ENCODE peak calls at places on chromosomes 16 and 17, in four cellular contexts. One of them, this sample, is unnamed.
A peak's percentile ranks its signal among the peaks of the same experiment; 100 is the strongest.

GRCh38 chr17:80785477-80786178 is 206.0 kb upstream of the CHMP6 start:
- DNase-seq in heart left ventricle: no peak
- DNase-seq in NCI-H69: peak; percentile 44
- DNase-seq in mucosa of gallbladder: no peak
- DNase-seq in this sample: peak; percentile 32

GRCh38 chr17:57993471-57994365 is 5.7 kb upstream of the VEZF1 start:
- DNase-seq in heart left ventricle: no peak
- DNase-seq in NCI-H69: peak; percentile 97
- DNase-seq in mucosa of gallbladder: no peak
- DNase-seq in this sample: no peak

GRCh38 chr17:40015005-40015997 is at the start of gene CSF3:
- DNase-seq in heart left ventricle: no peak
- DNase-seq in NCI-H69: peak; percentile 34
- DNase-seq in mucosa of gallbladder: no peak
- DNase-seq in this sample: no peak

GRCh38 chr17:740240-741055 is 8.1 kb downstream of the TLCD3A start:
- DNase-seq in heart left ventricle: no peak
- DNase-seq in NCI-H69: no peak
- DNase-seq in mucosa of gallbladder: peak; percentile 23
- DNase-seq in this sample: peak; percentile 59

GRCh38 chr17:75812096-75813001 is 27.7 kb downstream of the UNK start:
- DNase-seq in heart left ventricle: peak; percentile 8
- DNase-seq in NCI-H69: no peak
- DNase-seq in mucosa of gallbladder: no peak
- DNase-seq in this sample: no peak

GRCh38 chr16:8730335-8730915 is 56.0 kb downstream of the ABAT start:
- DNase-seq in heart left ventricle: no peak
- DNase-seq in NCI-H69: peak; percentile 40
- DNase-seq in mucosa of gallbladder: no peak
- DNase-seq in this sample: no peak

GRCh38 chr16:72807287-72807686 is 240.6 kb downstream of the ZFHX3 start:
- DNase-seq in heart left ventricle: no peak
- DNase-seq in NCI-H69: peak; percentile 1
- DNase-seq in mucosa of gallbladder: no peak
- DNase-seq in this sample: no peak

GRCh38 chr17:40283662-40284061 is 4.0 kb upstream of the CDC6 start:
- DNase-seq in heart left ventricle: no peak
- DNase-seq in NCI-H69: no peak
- DNase-seq in mucosa of gallbladder: no peak
- DNase-seq in this sample: no peak

GRCh38 chr16:87979352-87979751 is 28.1 kb downstream of the BANP start:
- DNase-seq in heart left ventricle: peak; percentile 49
- DNase-seq in NCI-H69: no peak
- DNase-seq in mucosa of gallbladder: no peak
- DNase-seq in this sample: no peak

GRCh38 chr16:54210437-54211081 is 76.0 kb downstream of the IRX3 start:
- DNase-seq in heart left ventricle: no peak
- DNase-seq in NCI-H69: no peak
- DNase-seq in mucosa of gallbladder: no peak
- DNase-seq in this sample: no peak

GRCh38 chr17:67639555-67639954 is 78.2 kb upstream of the NOL11 start:
- DNase-seq in heart left ventricle: no peak
- DNase-seq in NCI-H69: peak; percentile 55
- DNase-seq in mucosa of gallbladder: peak; percentile 50
- DNase-seq in this sample: no peak

GRCh38 chr16:14672403-14672971 is 21.6 kb downstream of the PLA2G10 start:
- DNase-seq in heart left ventricle: no peak
- DNase-seq in NCI-H69: peak; percentile 34
- DNase-seq in mucosa of gallbladder: peak; percentile 36
- DNase-seq in this sample: no peak

GRCh38 chr16:70454221-70455034 is at the start of gene FCSK:
- DNase-seq in heart left ventricle: peak; percentile 63
- DNase-seq in NCI-H69: peak; percentile 82
- DNase-seq in mucosa of gallbladder: peak; percentile 61
- DNase-seq in this sample: peak; percentile 58

GRCh38 chr17:81492706-81493105 is 19.9 kb downstream of the ACTG1 start:
- DNase-seq in heart left ventricle: no peak
- DNase-seq in NCI-H69: no peak
- DNase-seq in mucosa of gallbladder: no peak
- DNase-seq in this sample: no peak

GRCh38 chr17:6084226-6085161 is 14.3 kb downstream of the WSCD1 start:
- DNase-seq in heart left ventricle: no peak
- DNase-seq in NCI-H69: peak; percentile 57
- DNase-seq in mucosa of gallbladder: no peak
- DNase-seq in this sample: no peak

GRCh38 chr16:50025544-50025931 is 513 bp downstream of the CNEP1R1 start:
- DNase-seq in heart left ventricle: no peak
- DNase-seq in NCI-H69: peak; percentile 52
- DNase-seq in mucosa of gallbladder: no peak
- DNase-seq in this sample: peak; percentile 19

GRCh38 chr16:73289232-73289631 is 241.3 kb upstream of the ZFHX3 start:
- DNase-seq in heart left ventricle: no peak
- DNase-seq in NCI-H69: no peak
- DNase-seq in mucosa of gallbladder: no peak
- DNase-seq in this sample: no peak

GRCh38 chr16:55324491-55325447 is 766 bp downstream of the IRX6 start:
- DNase-seq in heart left ventricle: peak; percentile 73
- DNase-seq in NCI-H69: no peak
- DNase-seq in mucosa of gallbladder: no peak
- DNase-seq in this sample: no peak

GRCh38 chr17:50344712-50345380 is 1.1 kb upstream of the XYLT2 start:
- DNase-seq in heart left ventricle: no peak
- DNase-seq in NCI-H69: no peak
- DNase-seq in mucosa of gallbladder: no peak
- DNase-seq in this sample: no peak

GRCh38 chr17:58329808-58330543 is 1.4 kb upstream of the TSPOAP1 start:
- DNase-seq in heart left ventricle: no peak
- DNase-seq in NCI-H69: no peak
- DNase-seq in mucosa of gallbladder: no peak
- DNase-seq in this sample: no peak

GRCh38 chr17:10226930-10227695 is 28.7 kb upstream of the GAS7 start:
- DNase-seq in heart left ventricle: peak; percentile 50
- DNase-seq in NCI-H69: no peak
- DNase-seq in mucosa of gallbladder: peak; percentile 26
- DNase-seq in this sample: peak; percentile 32

GRCh38 chr17:32189343-32189742 is 47.0 kb downstream of the RHOT1 start:
- DNase-seq in heart left ventricle: no peak
- DNase-seq in NCI-H69: no peak
- DNase-seq in mucosa of gallbladder: no peak
- DNase-seq in this sample: no peak

GRCh38 chr17:9842057-9842758 is 16.5 kb downstream of the GLP2R start:
- DNase-seq in heart left ventricle: peak; percentile 68
- DNase-seq in NCI-H69: no peak
- DNase-seq in mucosa of gallbladder: peak; percentile 77
- DNase-seq in this sample: peak; percentile 4

GRCh38 chr16:85451646-85452363 is 161.3 kb upstream of the GSE1 start:
- DNase-seq in heart left ventricle: no peak
- DNase-seq in NCI-H69: peak; percentile 93
- DNase-seq in mucosa of gallbladder: no peak
- DNase-seq in this sample: no peak

GRCh38 chr17:35238817-35239216 is 4.1 kb upstream of the SLFN5 start:
- DNase-seq in heart left ventricle: no peak
- DNase-seq in NCI-H69: no peak
- DNase-seq in mucosa of gallbladder: no peak
- DNase-seq in this sample: no peak

GRCh38 chr16:60241671-60242070 is 1507.6 kb upstream of the GOT2 start:
- DNase-seq in heart left ventricle: no peak
- DNase-seq in NCI-H69: no peak
- DNase-seq in mucosa of gallbladder: no peak
- DNase-seq in this sample: no peak

GRCh38 chr16:72927199-72928088 is 120.5 kb downstream of the ZFHX3 start:
- DNase-seq in heart left ventricle: no peak
- DNase-seq in NCI-H69: peak; percentile 89
- DNase-seq in mucosa of gallbladder: no peak
- DNase-seq in this sample: no peak

GRCh38 chr17:64039106-64039400 is 18.6 kb upstream of the ICAM2 start:
- DNase-seq in heart left ventricle: no peak
- DNase-seq in NCI-H69: no peak
- DNase-seq in mucosa of gallbladder: no peak
- DNase-seq in this sample: no peak

GRCh38 chr16:87927195-87927562 is 9.2 kb downstream of the CA5A start:
- DNase-seq in heart left ventricle: no peak
- DNase-seq in NCI-H69: peak; percentile 30
- DNase-seq in mucosa of gallbladder: no peak
- DNase-seq in this sample: no peak

GRCh38 chr16:89430436-89431157 is 59.8 kb downstream of the ANKRD11 start:
- DNase-seq in heart left ventricle: no peak
- DNase-seq in NCI-H69: no peak
- DNase-seq in mucosa of gallbladder: no peak
- DNase-seq in this sample: no peak

GRCh38 chr17:81002409-81003361 is 11.0 kb downstream of the CHMP6 start:
- DNase-seq in heart left ventricle: peak; percentile 72
- DNase-seq in NCI-H69: peak; percentile 92
- DNase-seq in mucosa of gallbladder: peak; percentile 50
- DNase-seq in this sample: peak; percentile 56

GRCh38 chr16:67431077-67431804 is at the start of gene HSD11B2:
- DNase-seq in heart left ventricle: no peak
- DNase-seq in NCI-H69: peak; percentile 86
- DNase-seq in mucosa of gallbladder: no peak
- DNase-seq in this sample: no peak

GRCh38 chr16:88850531-88851199 is 6.1 kb downstream of the GALNS start:
- DNase-seq in heart left ventricle: no peak
- DNase-seq in NCI-H69: no peak
- DNase-seq in mucosa of gallbladder: no peak
- DNase-seq in this sample: no peak

GRCh38 chr17:7001562-7001961 is 5.7 kb downstream of the ALOX12 start:
- DNase-seq in heart left ventricle: no peak
- DNase-seq in NCI-H69: no peak
- DNase-seq in mucosa of gallbladder: no peak
- DNase-seq in this sample: no peak

GRCh38 chr17:42474270-42474669 is 15.6 kb downstream of the ATP6V0A1 start:
- DNase-seq in heart left ventricle: no peak
- DNase-seq in NCI-H69: no peak
- DNase-seq in mucosa of gallbladder: peak; percentile 51
- DNase-seq in this sample: no peak

This sample was measured in hypothalamus.